ENCODE peak calls at places on chromosomes 11 and 22, in eight cellular contexts. O, V, F, D, N, L, C and T are unnamed samples.

GRCh38 chr11:115623021-115623451 is 118.8 kb upstream of the CADM1 start:
- DNase-seq in O (no peak), V (peak; percentile 90), F (peak; percentile 93), D (peak; percentile 93), N (no peak), L (no peak), C (peak; percentile 57), T (no peak)

GRCh38 chr22:44280665-44281188 is 32.0 kb downstream of the SHISAL1 start:
- DNase-seq in O (no peak), V (no peak), F (no peak), D (no peak), N (no peak), L (no peak), C (no peak), T (no peak)

GRCh38 chr11:78417175-78417887 is at the start of gene GAB2:
- DNase-seq in O (no peak), V (no peak), F (no peak), D (no peak), N (peak; percentile 20), L (no peak), C (peak; percentile 61), T (no peak)

GRCh38 chr11:37449146-37449545 is 851.1 kb upstream of the RAG2 start:
- DNase-seq in O (peak; percentile 30), V (peak; percentile 7), F (no peak), D (peak; percentile 23), N (no peak), L (no peak), C (no peak), T (peak; percentile 50)

GRCh38 chr11:111730871-111731591 is 35.2 kb downstream of the PPP2R1B start:
- DNase-seq in O (no peak), V (no peak), F (peak; percentile 65), D (no peak), N (no peak), L (no peak), C (no peak), T (peak; percentile 39)

GRCh38 chr11:64896448-64897022 is 18.1 kb upstream of the EHD1 start:
- DNase-seq in O (no peak), V (no peak), F (no peak), D (no peak), N (no peak), L (no peak), C (no peak), T (no peak)

GRCh38 chr22:25148149-25148691 is 51.4 kb upstream of the CRYBB3 start:
- DNase-seq in O (peak; percentile 34), V (no peak), F (no peak), D (no peak), N (peak; percentile 33), L (no peak), C (no peak), T (no peak)

GRCh38 chr22:50269573-50270301 is 443 bp downstream of the MAPK11 start:
- DNase-seq in O (no peak), V (no peak), F (no peak), D (peak; percentile 83), N (no peak), L (peak; percentile 52), C (no peak), T (no peak)

GRCh38 chr11:122706261-122706660 is 50.7 kb downstream of the UBASH3B start:
- DNase-seq in O (no peak), V (peak; percentile 35), F (no peak), D (no peak), N (no peak), L (no peak), C (no peak), T (no peak)

GRCh38 chr11:85821636-85822035 is 10.7 kb upstream of the SYTL2 start:
- DNase-seq in O (no peak), V (no peak), F (no peak), D (no peak), N (no peak), L (no peak), C (no peak), T (no peak)

GRCh38 chr11:62139526-62140301 is 15.9 kb downstream of the INCENP start:
- DNase-seq in O (no peak), V (no peak), F (no peak), D (no peak), N (no peak), L (no peak), C (no peak), T (no peak)

GRCh38 chr11:47715082-47715669 is at the start of gene AGBL2:
- DNase-seq in O (peak; percentile 94), V (peak; percentile 79), F (peak; percentile 81), D (peak; percentile 83), N (peak; percentile 53), L (peak; percentile 83), C (peak; percentile 90), T (peak; percentile 76)

GRCh38 chr11:28679795-28680194 is 571.6 kb downstream of the METTL15 start:
- DNase-seq in O (no peak), V (peak; percentile 40), F (no peak), D (peak; percentile 63), N (no peak), L (no peak), C (no peak), T (no peak)

GRCh38 chr22:18048441-18048898 is 24.1 kb upstream of the MICAL3 start:
- DNase-seq in O (no peak), V (peak; percentile 72), F (no peak), D (peak; percentile 66), N (no peak), L (no peak), C (no peak), T (no peak)

GRCh38 chr11:65618763-65619162 is 3.2 kb downstream of the PCNX3 start:
- DNase-seq in O (no peak), V (no peak), F (no peak), D (no peak), N (no peak), L (no peak), C (no peak), T (no peak)

GRCh38 chr11:12223771-12224536 is 113.6 kb downstream of the MICAL2 start:
- DNase-seq in O (no peak), V (no peak), F (no peak), D (no peak), N (no peak), L (no peak), C (no peak), T (peak; percentile 46)

GRCh38 chr22:22882033-22882717 is 5.4 kb upstream of the IGLL5 start:
- DNase-seq in O (peak; percentile 5), V (no peak), F (no peak), D (no peak), N (no peak), L (no peak), C (no peak), T (no peak)

GRCh38 chr11:76361773-76362172 is 19.2 kb downstream of the THAP12 start:
- DNase-seq in O (no peak), V (no peak), F (no peak), D (no peak), N (no peak), L (no peak), C (no peak), T (no peak)